ENCODE peak calls at places on chromosomes 5 and 9, in seven cellular contexts. S, Q, U, L, M, G and Z are unnamed samples.

GRCh38 chr5:1172670-1173404 is 28.6 kb upstream of the SLC6A19 start:
- DNase-seq in S (no peak), Q (no peak), U (no peak), L (no peak), M (no peak), G (no peak), Z (peak; percentile 33)

GRCh38 chr5:107319921-107320320 is 350.8 kb downstream of the EFNA5 start:
- DNase-seq in S (no peak), Q (no peak), U (no peak), L (no peak), M (no peak), G (no peak), Z (no peak)

GRCh38 chr5:155200608-155201007 is 187.1 kb downstream of the KIF4B start:
- DNase-seq in S (no peak), Q (no peak), U (no peak), L (no peak), M (no peak), G (no peak), Z (no peak)

GRCh38 chr9:130183133-130183762 is 11.0 kb downstream of the NCS1 start:
- DNase-seq in S (peak; percentile 35), Q (no peak), U (no peak), L (peak; percentile 66), M (no peak), G (peak; percentile 76), Z (no peak)

GRCh38 chr9:104227108-104227507 is 133.0 kb downstream of the SMC2 start:
- DNase-seq in S (no peak), Q (no peak), U (no peak), L (no peak), M (no peak), G (no peak), Z (no peak)

GRCh38 chr5:40909233-40909632 is at the start of gene C7:
- DNase-seq in S (no peak), Q (no peak), U (no peak), L (no peak), M (no peak), G (peak; percentile 45), Z (no peak)

GRCh38 chr9:108363321-108363720 is 492.5 kb downstream of the ACTL7B start:
- DNase-seq in S (no peak), Q (no peak), U (no peak), L (no peak), M (peak; percentile 22), G (no peak), Z (no peak)

GRCh38 chr9:8730618-8731017 is 931.0 kb upstream of the DMAC1 start:
- DNase-seq in S (no peak), Q (no peak), U (no peak), L (no peak), M (no peak), G (no peak), Z (no peak)

GRCh38 chr5:179131321-179131835 is 71.2 kb downstream of the ZNF354C start:
- DNase-seq in S (no peak), Q (no peak), U (no peak), L (no peak), M (no peak), G (no peak), Z (no peak)

GRCh38 chr9:127524373-127524772 is 73.1 kb downstream of the LRSAM1 start:
- DNase-seq in S (no peak), Q (no peak), U (no peak), L (no peak), M (no peak), G (no peak), Z (no peak)

GRCh38 chr5:54753034-54753433 is 232.4 kb downstream of the ESM1 start:
- DNase-seq in S (no peak), Q (no peak), U (no peak), L (no peak), M (no peak), G (no peak), Z (no peak)

GRCh38 chr5:65203746-65204145 is 278.0 kb downstream of the ADAMTS6 start:
- DNase-seq in S (peak; percentile 90), Q (no peak), U (no peak), L (no peak), M (no peak), G (no peak), Z (no peak)

GRCh38 chr5:76908166-76908565 is 44.7 kb upstream of the CRHBP start:
- DNase-seq in S (no peak), Q (no peak), U (no peak), L (no peak), M (no peak), G (no peak), Z (no peak)

GRCh38 chr9:81915801-81916505 is 12.3 kb upstream of the SPATA31D4 start:
- DNase-seq in S (no peak), Q (no peak), U (no peak), L (no peak), M (no peak), G (no peak), Z (no peak)

GRCh38 chr5:66897355-66897754 is 299.2 kb downstream of the CD180 start:
- DNase-seq in S (no peak), Q (no peak), U (no peak), L (no peak), M (no peak), G (no peak), Z (no peak)

GRCh38 chr5:14749579-14750091 is 85.1 kb downstream of the OTULIN start:
- DNase-seq in S (peak; percentile 62), Q (no peak), U (no peak), L (no peak), M (no peak), G (no peak), Z (no peak)

GRCh38 chr5:10607666-10608442 is 44.0 kb downstream of the ANKRD33B start:
- DNase-seq in S (no peak), Q (no peak), U (no peak), L (no peak), M (no peak), G (peak; percentile 68), Z (no peak)

GRCh38 chr5:67575087-67575486 is 378.5 kb upstream of the CD180 start:
- DNase-seq in S (no peak), Q (no peak), U (no peak), L (no peak), M (no peak), G (no peak), Z (no peak)

GRCh38 chr5:14129123-14129522 is 14.0 kb upstream of the TRIO start:
- DNase-seq in S (no peak), Q (no peak), U (no peak), L (no peak), M (peak; percentile 16), G (no peak), Z (no peak)

GRCh38 chr5:168752416-168753190 is 173.4 kb upstream of the PANK3 start:
- DNase-seq in S (no peak), Q (no peak), U (no peak), L (no peak), M (no peak), G (no peak), Z (no peak)

GRCh38 chr5:156623381-156624040 is 226.6 kb upstream of the PPP1R2B start:
- DNase-seq in S (no peak), Q (no peak), U (no peak), L (no peak), M (no peak), G (no peak), Z (no peak)

GRCh38 chr9:122789256-122790046 is 718 bp downstream of the OR5C1 start:
- DNase-seq in S (no peak), Q (no peak), U (no peak), L (no peak), M (no peak), G (no peak), Z (no peak)

GRCh38 chr9:76352026-76352620 is 42.1 kb downstream of the RFK start:
- DNase-seq in S (peak; percentile 11), Q (no peak), U (no peak), L (no peak), M (no peak), G (no peak), Z (no peak)